ENCODE peak calls at places on chromosome 17, in four cellular contexts. P is T-cell; Y is central memory CD4-positive, alpha-beta T cell; N is endothelial cell. I is an unnamed sample.

GRCh38 chr17:8146381-8147140 is 5.6 kb downstream of the PER1 start:
- DNase-seq in N (no peak), P (no peak), Y (no peak), I (peak)

GRCh38 chr17:47193931-47194481 is 4.9 kb upstream of the CDC27 start:
- DNase-seq in P (no peak), N (no peak), Y (no peak), I (no peak)

GRCh38 chr17:45150911-45151809 is 2.9 kb downstream of the HEXIM1 start:
- DNase-seq in P (no peak), N (no peak), Y (no peak), I (no peak)

GRCh38 chr17:47820023-47820789 is 1.4 kb downstream of the OSBPL7 start:
- DNase-seq in P (no peak), N (no peak), Y (no peak), I (no peak)

GRCh38 chr17:50660042-50660886 is 25.6 kb downstream of the ABCC3 start:
- DNase-seq in Y (no peak), P (no peak), N (no peak), I (no peak)

GRCh38 chr17:61310611-61311010 is 89.0 kb upstream of the TBX2 start:
- DNase-seq in N (no peak), P (no peak), Y (no peak), I (no peak)

GRCh38 chr17:29931253-29931932 is 1.4 kb upstream of the SSH2 start:
- DNase-seq in N (peak), Y (peak), P (peak), I (peak)

GRCh38 chr17:55772086-55772485 is 21.2 kb downstream of the PCTP start:
- DNase-seq in N (no peak), Y (no peak), P (no peak), I (no peak)

GRCh38 chr17:73347355-73347754 is 35.6 kb upstream of the CDC42EP4 start:
- DNase-seq in P (no peak), Y (no peak), N (no peak), I (no peak)

GRCh38 chr17:82874011-82874835 is 34.4 kb upstream of the ZNF750 start:
- DNase-seq in N (no peak), P (no peak), Y (no peak), I (no peak)

GRCh38 chr17:31269597-31269996 is 27.4 kb downstream of the OMG start:
- DNase-seq in N (peak), Y (no peak), P (no peak), I (peak)

GRCh38 chr17:9350083-9350482 is 225.5 kb downstream of the STX8 start:
- DNase-seq in Y (no peak), P (no peak), N (no peak), I (no peak)

GRCh38 chr17:76667356-76667755 is 23.8 kb upstream of the ST6GALNAC1 start:
- DNase-seq in P (no peak), Y (no peak), N (no peak), I (no peak)

GRCh38 chr17:79633937-79634813 is 23.3 kb upstream of the RBFOX3 start:
- DNase-seq in Y (no peak), P (no peak), N (no peak), I (no peak)

GRCh38 chr17:74798239-74798707 is 22.1 kb upstream of the NAT9 start:
- DNase-seq in N (no peak), P (no peak), Y (no peak), I (no peak)

GRCh38 chr17:77209330-77209748 is 68.6 kb downstream of the SEC14L1 start:
- DNase-seq in P (no peak), N (no peak), Y (no peak), I (no peak)

GRCh38 chr17:78132086-78132676 is 1.6 kb downstream of the TMC8 start:
- DNase-seq in N (no peak), Y (peak), P (peak), I (no peak)

GRCh38 chr17:58337600-58338453 is 9.2 kb upstream of the TSPOAP1 start:
- DNase-seq in Y (peak), N (peak), P (peak), I (peak)

GRCh38 chr17:35660902-35661301 is 70.5 kb upstream of the RASL10B start:
- DNase-seq in N (no peak), Y (no peak), P (no peak), I (no peak)

GRCh38 chr17:81371910-81372760 is 23.1 kb upstream of the BAHCC1 start:
- DNase-seq in Y (no peak), P (no peak), N (peak), I (no peak)

GRCh38 chr17:75847595-75848522 is 3.7 kb upstream of the UNC13D start:
- DNase-seq in Y (no peak), N (no peak), P (no peak), I (no peak)

GRCh38 chr17:10776372-10776771 is 27.5 kb downstream of the TMEM238L start:
- DNase-seq in N (no peak), P (no peak), Y (no peak), I (no peak)

GRCh38 chr17:17032131-17032692 is 10.0 kb upstream of the MPRIP start:
- DNase-seq in P (no peak), N (no peak), Y (no peak), I (no peak)

GRCh38 chr17:47604268-47604927 is 45.3 kb upstream of the KPNB1 start:
- DNase-seq in Y (no peak), N (no peak), P (no peak), I (no peak)

GRCh38 chr17:68697850-68698313 is 96.7 kb upstream of the FAM20A start:
- DNase-seq in Y (no peak), N (no peak), P (no peak), I (no peak)

GRCh38 chr17:39462644-39463375 is 1.5 kb downstream of the CDK12 start:
- DNase-seq in P (no peak), Y (no peak), N (peak), I (no peak)

GRCh38 chr17:75652341-75652740 is 14.6 kb downstream of the RECQL5 start:
- DNase-seq in P (no peak), Y (no peak), N (no peak), I (no peak)

GRCh38 chr17:27327871-27328270 is 34.0 kb downstream of the WSB1 start:
- DNase-seq in N (no peak), Y (no peak), P (no peak), I (no peak)

GRCh38 chr17:67359960-67360817 is 6.2 kb downstream of the PSMD12 start:
- DNase-seq in P (peak), Y (peak), N (peak), I (no peak)

GRCh38 chr17:76405967-76406647 is 21.7 kb downstream of the SPHK1 start:
- DNase-seq in Y (no peak), P (no peak), N (no peak), I (no peak)

GRCh38 chr17:67613961-67614360 is 103.8 kb upstream of the NOL11 start:
- DNase-seq in N (no peak), Y (no peak), P (no peak), I (no peak)

I was measured in 8988T.